ENCODE peak calls at places on chromosome 6, in ten cellular contexts. Q, G, D, J, W, M, F, O, Z and E are unnamed samples.

GRCh38 chr6:43669050-43669921 is 18.3 kb downstream of the MRPS18A start:
- DNase-seq in F (no peak), J (no peak), M (no peak), O (no peak), D (peak), Z (no peak), G (peak), Q (no peak), W (peak), E (no peak)

GRCh38 chr6:138593100-138593877 is 94.0 kb upstream of the NHSL1 start:
- DNase-seq in O (peak), Q (no peak), G (no peak), W (peak), D (no peak), J (no peak), M (peak), F (no peak), Z (peak), E (peak)

GRCh38 chr6:153062516-153062915 is 60.0 kb upstream of the MTRF1L start:
- DNase-seq in Q (no peak), J (no peak), M (no peak), D (no peak), G (no peak), O (no peak), Z (no peak), F (no peak), W (no peak), E (no peak)

GRCh38 chr6:23663652-23664051 is 462.4 kb upstream of the NRSN1 start:
- DNase-seq in G (no peak), W (no peak), Q (no peak), O (no peak), Z (no peak), J (no peak), M (no peak), F (no peak), D (no peak), E (no peak)

GRCh38 chr6:111551521-111552231 is 54.0 kb downstream of the TRAF3IP2 start:
- DNase-seq in M (no peak), G (no peak), D (no peak), F (peak), J (no peak), Q (peak), O (peak), Z (no peak), W (peak), E (no peak)

GRCh38 chr6:123430966-123431365 is 205.8 kb downstream of the TRDN start:
- DNase-seq in O (no peak), W (no peak), J (no peak), D (no peak), F (no peak), Z (no peak), G (no peak), M (no peak), Q (peak), E (no peak)

GRCh38 chr6:10520468-10520867 is 683 bp upstream of the GCNT2 start:
- DNase-seq in O (no peak), Z (no peak), Q (no peak), F (no peak), M (no peak), D (no peak), W (no peak), J (no peak), G (no peak), E (no peak)

GRCh38 chr6:13664703-13665352 is 46.8 kb downstream of the RANBP9 start:
- DNase-seq in O (no peak), J (no peak), Q (no peak), Z (no peak), W (no peak), G (no peak), F (no peak), D (no peak), M (no peak), E (no peak)

GRCh38 chr6:29552512-29553051 is 7.0 kb downstream of the UBD start:
- DNase-seq in G (no peak), J (no peak), M (no peak), W (peak), O (peak), D (no peak), F (no peak), Z (peak), Q (no peak), E (no peak)

GRCh38 chr6:127946388-127946787 is 45.5 kb upstream of the THEMIS start:
- DNase-seq in J (no peak), M (no peak), G (no peak), Q (no peak), F (no peak), W (no peak), Z (no peak), D (no peak), O (no peak), E (no peak)

GRCh38 chr6:45900808-45901752 is 114.6 kb downstream of the CLIC5 start:
- DNase-seq in O (no peak), Q (no peak), G (no peak), W (no peak), D (no peak), M (no peak), F (no peak), J (no peak), Z (no peak), E (no peak)

GRCh38 chr6:149026530-149026942 is 279.7 kb downstream of the UST start:
- DNase-seq in M (peak), J (no peak), G (no peak), D (no peak), F (peak), W (no peak), O (no peak), Z (peak), Q (no peak), E (no peak)

GRCh38 chr6:99887066-99887465 is 107.0 kb downstream of the MCHR2 start:
- DNase-seq in W (no peak), D (no peak), F (no peak), J (no peak), G (no peak), Z (no peak), Q (no peak), O (no peak), M (no peak), E (no peak)